ENCODE peak calls at places on chromosomes 11 and 22, in seven cellular contexts. N is HCT116, Q is neural progenitor cell, B is GM23338, Z is hepatocyte, F is MM.1S, J is SK-N-SH. I is an unnamed sample.

GRCh38 chr22:24727218-24727851 is 47.2 kb downstream of the PIWIL3 start:
- DNase-seq in N (peak), Q (no peak), B (no peak), Z (peak), F (no peak), J (peak), I (no peak)

GRCh38 chr22:40764743-40765441 is 54.3 kb downstream of the SLC25A17 start:
- DNase-seq in N (no peak), Q (no peak), B (no peak), Z (no peak), F (no peak), J (no peak), I (peak)

GRCh38 chr11:1817511-1817910 is 17.3 kb upstream of the SYT8 start:
- DNase-seq in N (no peak), Q (no peak), B (no peak), Z (no peak), F (no peak), J (no peak), I (no peak)

GRCh38 chr11:94308024-94308423 is 3.6 kb downstream of the IZUMO1R start:
- DNase-seq in N (no peak), Q (no peak), B (no peak), Z (peak), F (no peak), J (no peak), I (no peak)

GRCh38 chr11:2834893-2835767 is 50.4 kb downstream of the CDKN1C start:
- DNase-seq in N (no peak), Q (no peak), B (no peak), Z (peak), F (no peak), J (no peak), I (no peak)

GRCh38 chr11:66904055-66904454 is 47.2 kb downstream of the LRFN4 start:
- DNase-seq in N (peak), Q (no peak), B (no peak), Z (peak), F (no peak), J (peak), I (no peak)

GRCh38 chr11:11748706-11749365 is 92.9 kb upstream of the USP47 start:
- DNase-seq in N (no peak), Q (no peak), B (no peak), Z (no peak), F (no peak), J (no peak), I (no peak)

GRCh38 chr22:19115628-19116027 is 6.6 kb downstream of the DGCR2 start:
- DNase-seq in N (no peak), Q (no peak), B (no peak), Z (peak), F (no peak), J (no peak), I (peak)

GRCh38 chr22:38032681-38033521 is 24.3 kb upstream of the PICK1 start:
- DNase-seq in N (no peak), Q (no peak), B (no peak), Z (peak), F (no peak), J (no peak), I (no peak)

GRCh38 chr11:76946223-76946622 is 85.5 kb downstream of the ACER3 start:
- DNase-seq in N (no peak), Q (no peak), B (no peak), Z (no peak), F (no peak), J (no peak), I (no peak)

GRCh38 chr11:62841361-62842170 is 2.2 kb upstream of the WDR74 start:
- DNase-seq in N (peak), Q (peak), B (peak), Z (peak), F (peak), J (peak), I (peak)
- TF ChIP-seq CTCF in N (no peak), Q (no peak), B (no peak), Z (no peak), F (no peak), J (no peak), I (no peak)

GRCh38 chr11:108733479-108734116 is 68.7 kb downstream of the DDX10 start:
- DNase-seq in N (no peak), Q (no peak), B (peak), Z (no peak), F (no peak), J (no peak), I (no peak)
- TF ChIP-seq EZH2phosphoT487 in N (no peak), Q (no peak), B (no peak), Z (no peak), F (no peak), J (no peak), I (no peak)

DNA sequence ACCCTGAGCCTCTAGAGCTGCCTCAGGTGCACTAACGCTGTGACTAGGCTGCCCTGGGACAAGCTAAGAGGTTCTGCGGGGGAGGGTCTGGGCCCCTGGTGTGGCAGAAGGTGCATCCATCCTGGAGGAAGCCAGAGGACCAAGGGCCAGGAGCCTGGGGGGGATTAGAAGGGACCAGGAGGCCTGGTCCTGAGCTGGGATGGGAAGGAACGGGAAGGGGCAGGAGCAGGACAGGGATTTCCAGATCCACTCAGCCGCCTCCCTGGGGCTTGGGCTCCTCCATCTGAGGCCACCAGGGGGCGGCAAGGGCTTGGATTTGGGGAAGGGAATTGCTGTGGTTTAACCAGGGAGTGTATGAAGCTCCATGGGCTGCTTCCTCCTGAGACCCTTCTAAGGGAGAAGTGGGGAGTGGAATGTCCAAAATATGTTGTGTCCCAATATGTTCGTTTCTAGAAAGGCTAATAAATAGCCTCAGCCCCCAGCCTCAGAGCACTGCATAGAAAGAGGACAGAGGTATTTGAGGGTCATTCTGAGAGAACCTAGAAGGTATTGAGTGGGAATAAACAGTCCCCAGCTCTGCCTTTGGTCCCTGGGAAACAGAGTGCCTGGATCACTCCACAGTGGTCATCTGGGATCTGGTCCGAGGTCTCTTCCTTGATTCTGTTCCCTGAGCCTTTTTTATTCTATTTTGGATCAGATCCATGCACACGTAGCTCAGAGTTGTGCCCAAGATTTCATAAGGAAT is 17.4 kb upstream of the PRAME start:
- DNase-seq in N (peak), Q (peak), B (peak), Z (peak), F (peak), J (peak), I (peak)
- TF ChIP-seq CTCF in N (peak), Q (peak), B (peak), Z (peak), F (peak), J (peak), I (peak)

GRCh38 chr11:118109231-118109630 is 22.5 kb upstream of the SMIM35 start:
- DNase-seq in N (no peak), Q (no peak), B (no peak), Z (no peak), F (no peak), J (no peak), I (no peak)
- TF ChIP-seq EZH2phosphoT487 in N (no peak), Q (no peak), B (no peak), Z (no peak), F (no peak), J (no peak), I (no peak)

GRCh38 chr11:102317099-102317767 is at the start of gene BIRC3:
- DNase-seq in N (peak), Q (peak), B (peak), Z (peak), F (peak), J (peak), I (peak)
- TF ChIP-seq CTCF in N (peak), Q (peak), B (peak), Z (peak), F (peak), J (peak), I (peak)

DNA sequence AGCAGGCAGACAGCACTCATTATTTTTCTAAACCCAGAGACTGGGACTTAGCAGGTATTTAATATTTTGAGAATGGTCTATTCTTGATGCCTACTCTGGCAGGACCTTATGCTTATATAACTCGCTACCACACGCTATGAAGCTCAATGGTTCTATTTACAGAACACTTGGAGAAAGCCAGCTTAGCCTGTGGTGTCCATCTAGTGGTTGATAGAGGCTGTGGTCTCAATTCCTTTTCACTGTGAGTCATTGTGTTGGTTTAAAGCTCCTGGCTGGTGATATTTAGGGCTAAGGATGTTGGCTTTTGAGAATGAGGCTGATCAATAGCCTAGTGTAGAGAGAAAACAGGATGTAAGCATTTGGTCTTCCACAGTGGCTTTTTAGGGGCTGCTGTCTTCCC is 206.4 kb downstream of the DBX1 start:
- DNase-seq in N (peak), Q (peak), B (peak), Z (peak), F (no peak), J (no peak), I (no peak)
- TF ChIP-seq EZH2phosphoT487 in N (no peak), Q (no peak), B (no peak), Z (no peak), F (no peak), J (no peak), I (no peak)

DNA sequence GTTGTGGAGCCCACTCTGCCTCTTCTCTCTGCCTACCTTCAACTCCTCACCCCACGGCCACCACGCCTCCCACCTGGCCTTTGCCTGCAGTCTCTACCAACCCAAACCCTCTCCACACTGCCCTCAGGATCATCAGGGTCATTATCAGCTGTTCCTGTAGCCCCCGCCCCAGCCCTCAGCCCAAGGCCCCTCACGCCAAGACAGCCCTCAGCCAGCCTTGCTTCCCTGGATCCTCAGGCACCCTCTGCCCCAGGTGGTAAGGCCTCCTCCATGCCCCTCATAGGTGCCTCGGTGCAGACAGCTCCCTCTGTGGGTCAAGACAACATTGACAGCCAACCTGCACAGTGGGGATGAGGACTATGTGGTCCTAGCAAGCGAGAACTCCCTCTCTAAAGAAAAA is 1.7 kb downstream of the SBF1 start:
- DNase-seq in N (peak), Q (peak), B (peak), Z (no peak), F (peak), J (no peak), I (peak)
- TF ChIP-seq CTCF in N (peak), Q (peak), B (peak), Z (peak), F (peak), J (no peak), I (peak)

DNA sequence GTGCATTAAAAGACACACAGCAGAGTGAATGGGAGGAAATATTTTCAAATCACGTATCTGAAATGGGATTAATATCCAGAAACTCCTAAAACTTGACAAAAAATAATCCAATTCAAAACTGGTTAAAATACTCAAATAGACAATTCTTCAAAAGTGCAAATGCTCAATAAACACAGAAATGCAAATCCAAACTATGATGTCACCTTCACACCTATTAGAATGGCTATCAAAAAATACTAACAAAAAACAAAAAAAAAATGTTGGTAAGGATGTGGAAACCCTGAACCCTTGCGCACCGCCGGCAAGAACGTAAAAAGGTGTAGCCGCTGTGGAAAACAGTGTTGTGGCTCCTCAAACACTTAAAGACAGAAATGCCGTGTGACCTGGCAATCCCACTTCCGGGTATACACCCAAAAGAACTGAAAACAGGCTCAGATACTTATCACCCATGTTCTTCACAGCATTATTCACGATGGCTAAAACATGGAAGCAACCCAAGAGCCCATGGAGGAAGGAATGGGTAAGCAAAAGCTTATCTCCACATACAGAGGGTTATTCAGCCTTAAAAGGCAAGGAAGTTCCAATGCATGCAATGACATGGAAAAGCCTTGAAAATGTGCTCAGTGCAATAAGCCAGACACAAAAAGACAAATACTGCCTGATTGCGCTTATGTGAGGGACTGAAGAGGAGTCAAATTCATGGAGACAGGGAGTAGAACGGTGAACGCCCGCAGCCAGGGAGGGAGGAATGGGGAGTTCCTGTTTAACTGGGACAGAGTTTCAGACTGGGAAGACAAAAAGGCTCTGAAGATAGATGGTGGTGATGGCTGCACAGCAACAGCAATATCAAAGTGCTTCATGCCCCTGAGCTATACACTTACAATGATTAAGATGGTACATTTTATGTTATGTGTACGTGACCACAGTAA is 19.6 kb downstream of the BRD1 start:
- DNase-seq in N (no peak), Q (no peak), B (no peak), Z (no peak), F (no peak), J (no peak), I (no peak)
- TF ChIP-seq EZH2phosphoT487 in N (no peak), Q (no peak), B (no peak), Z (no peak), F (no peak), J (no peak), I (no peak)

DNA sequence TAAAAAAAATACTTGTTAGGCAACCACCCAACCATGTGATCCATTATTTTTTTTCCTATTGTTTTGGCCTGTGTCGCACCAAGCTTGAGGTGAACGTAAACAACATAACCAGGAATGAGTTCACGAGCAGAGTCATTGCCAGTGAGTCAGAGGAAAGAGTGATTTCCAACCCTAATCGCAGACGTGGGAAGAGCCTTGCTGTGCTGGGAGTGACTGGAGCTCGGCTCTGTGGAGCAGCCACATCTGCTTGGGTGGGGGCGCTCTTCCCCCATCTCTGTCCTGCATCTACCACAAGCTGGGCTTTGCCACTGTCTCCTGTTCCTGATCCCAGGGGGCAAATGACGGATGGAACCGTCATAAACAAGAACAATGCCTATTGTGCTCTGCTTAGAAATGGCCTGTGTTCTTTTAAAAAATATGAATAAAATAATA is 210.0 kb downstream of the KIRREL3 start:
- DNase-seq in N (no peak), Q (peak), B (peak), Z (no peak), F (no peak), J (no peak), I (no peak)
- TF ChIP-seq CTCF in N (no peak), Q (peak), B (peak), Z (no peak), F (no peak), J (peak), I (no peak)

DNA sequence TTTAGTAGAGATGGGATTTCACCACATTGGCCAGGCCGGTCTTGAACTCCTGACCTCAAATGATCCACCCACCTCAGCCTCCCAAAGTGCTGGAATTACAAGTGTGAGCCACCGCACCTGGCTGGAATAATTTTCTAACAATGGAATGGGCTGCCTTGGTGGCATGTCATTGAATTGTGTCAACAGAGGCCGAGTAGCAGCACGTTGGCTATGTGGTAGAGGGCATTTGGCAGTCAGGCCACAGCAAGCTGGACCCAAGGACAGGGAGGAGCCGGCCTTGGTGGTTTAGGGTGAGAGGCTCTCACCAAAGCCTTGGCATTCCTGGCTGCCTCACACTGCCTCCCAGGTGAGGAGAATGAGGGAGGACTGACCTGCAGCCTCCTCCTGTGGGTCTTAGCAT is 4.1 kb upstream of the NIPSNAP1 start:
- DNase-seq in N (no peak), Q (no peak), B (no peak), Z (no peak), F (no peak), J (no peak), I (no peak)
- TF ChIP-seq EZH2phosphoT487 in N (no peak), Q (no peak), B (no peak), Z (no peak), F (no peak), J (no peak), I (no peak)

I was measured in OCI-LY7.